ENCODE peak calls at places on chromosome 14, in four cellular contexts. One of them, this sample, is unnamed.

GRCh38 chr14:64757601-64758000 is 53.4 kb downstream of the PLEKHG3 start:
- DNase-seq in pancreas: peak; percentile 43
- DNase-seq in neuronal stem cell: no peak
- DNase-seq in HCT116: no peak
- DNase-seq in this sample: no peak

GRCh38 chr14:95683793-95684192 is 2.4 kb upstream of the TCL1B start:
- DNase-seq in neuronal stem cell: no peak
- DNase-seq in HCT116: peak; percentile 32
- DNase-seq in pancreas: no peak
- DNase-seq in this sample: no peak

GRCh38 chr14:90491221-90491867 is 94.5 kb downstream of the CALM1 start:
- DNase-seq in HCT116: no peak
- DNase-seq in neuronal stem cell: no peak
- DNase-seq in pancreas: no peak
- DNase-seq in this sample: peak; percentile 81

GRCh38 chr14:95871531-95871930 is 5.1 kb upstream of the TUNAR start:
- DNase-seq in pancreas: no peak
- DNase-seq in neuronal stem cell: no peak
- DNase-seq in HCT116: no peak
- DNase-seq in this sample: no peak

GRCh38 chr14:35934499-35934898 is 108.4 kb downstream of the BRMS1L start:
- DNase-seq in pancreas: no peak
- DNase-seq in neuronal stem cell: no peak
- DNase-seq in HCT116: no peak
- DNase-seq in this sample: no peak

GRCh38 chr14:21093769-21094681 is 4.4 kb downstream of the ZNF219 start:
- DNase-seq in pancreas: no peak
- DNase-seq in neuronal stem cell: peak; percentile 95
- DNase-seq in HCT116: no peak
- DNase-seq in this sample: no peak

GRCh38 chr14:81474156-81474492 is 59.5 kb downstream of the SEL1L start:
- DNase-seq in neuronal stem cell: no peak
- DNase-seq in pancreas: no peak
- DNase-seq in HCT116: no peak
- DNase-seq in this sample: no peak

GRCh38 chr14:71363961-71364360 is 456.7 kb downstream of the PCNX1 start:
- DNase-seq in pancreas: no peak
- DNase-seq in HCT116: no peak
- DNase-seq in neuronal stem cell: no peak
- DNase-seq in this sample: no peak

GRCh38 chr14:68561531-68562007 is 231.3 kb downstream of the ZFP36L1 start:
- DNase-seq in neuronal stem cell: no peak
- DNase-seq in pancreas: no peak
- DNase-seq in HCT116: no peak
- DNase-seq in this sample: no peak

GRCh38 chr14:75334191-75335051 is 55.8 kb downstream of the FOS start:
- DNase-seq in HCT116: no peak
- DNase-seq in pancreas: no peak
- DNase-seq in neuronal stem cell: no peak
- DNase-seq in this sample: no peak

GRCh38 chr14:91324606-91324950 is 80.1 kb upstream of the GPR68 start:
- DNase-seq in HCT116: no peak
- DNase-seq in pancreas: no peak
- DNase-seq in neuronal stem cell: no peak
- DNase-seq in this sample: no peak

GRCh38 chr14:68807987-68808386 is 15.1 kb upstream of the ZFP36L1 start:
- DNase-seq in pancreas: no peak
- DNase-seq in neuronal stem cell: no peak
- DNase-seq in HCT116: no peak
- DNase-seq in this sample: no peak

GRCh38 chr14:99224116-99224910 is 47.7 kb downstream of the BCL11B start:
- DNase-seq in neuronal stem cell: no peak
- DNase-seq in HCT116: peak; percentile 22
- DNase-seq in pancreas: no peak
- DNase-seq in this sample: no peak

GRCh38 chr14:67704018-67704417 is 2.3 kb downstream of the RDH12 start:
- DNase-seq in pancreas: no peak
- DNase-seq in HCT116: no peak
- DNase-seq in neuronal stem cell: no peak
- DNase-seq in this sample: no peak

GRCh38 chr14:91256661-91257060 is 12.2 kb upstream of the GPR68 start:
- DNase-seq in pancreas: no peak
- DNase-seq in neuronal stem cell: no peak
- DNase-seq in HCT116: no peak
- DNase-seq in this sample: no peak

GRCh38 chr14:101232340-101233015 is 328.8 kb upstream of the DIO3 start:
- DNase-seq in pancreas: no peak
- DNase-seq in neuronal stem cell: no peak
- DNase-seq in HCT116: no peak
- DNase-seq in this sample: no peak

GRCh38 chr14:34833545-34834523 is 41.3 kb downstream of the BAZ1A start:
- DNase-seq in pancreas: no peak
- DNase-seq in HCT116: no peak
- DNase-seq in neuronal stem cell: no peak
- DNase-seq in this sample: no peak

GRCh38 chr14:71231521-71232393 is 324.5 kb downstream of the PCNX1 start:
- DNase-seq in neuronal stem cell: no peak
- DNase-seq in HCT116: no peak
- DNase-seq in pancreas: no peak
- DNase-seq in this sample: no peak

GRCh38 chr14:101474563-101475467 is 86.5 kb upstream of the DIO3 start:
- DNase-seq in neuronal stem cell: no peak
- DNase-seq in pancreas: peak; percentile 42
- DNase-seq in HCT116: no peak
- DNase-seq in this sample: no peak

GRCh38 chr14:81125536-81125935 is 95.2 kb downstream of the GTF2A1 start:
- DNase-seq in pancreas: no peak
- DNase-seq in HCT116: no peak
- DNase-seq in neuronal stem cell: no peak
- DNase-seq in this sample: no peak

GRCh38 chr14:31582286-31582691 is 21.1 kb downstream of the NUBPL start:
- DNase-seq in neuronal stem cell: peak; percentile 30
- DNase-seq in HCT116: no peak
- DNase-seq in pancreas: no peak
- DNase-seq in this sample: no peak

GRCh38 chr14:54529811-54530210 is 20.1 kb downstream of the CGRRF1 start:
- DNase-seq in HCT116: no peak
- DNase-seq in pancreas: no peak
- DNase-seq in neuronal stem cell: no peak
- DNase-seq in this sample: no peak

GRCh38 chr14:30855345-30856037 is 18.9 kb upstream of the COCH start:
- DNase-seq in HCT116: no peak
- DNase-seq in pancreas: no peak
- DNase-seq in neuronal stem cell: no peak
- DNase-seq in this sample: no peak

GRCh38 chr14:54706768-54707167 is 139.8 kb downstream of the SAMD4A start:
- DNase-seq in neuronal stem cell: no peak
- DNase-seq in HCT116: no peak
- DNase-seq in pancreas: no peak
- DNase-seq in this sample: no peak

GRCh38 chr14:67887478-67887877 is 67.9 kb downstream of the RAD51B start:
- DNase-seq in neuronal stem cell: no peak
- DNase-seq in HCT116: no peak
- DNase-seq in pancreas: no peak
- DNase-seq in this sample: no peak

GRCh38 chr14:56181666-56182065 is 63.5 kb downstream of the PELI2 start:
- DNase-seq in neuronal stem cell: no peak
- DNase-seq in HCT116: no peak
- DNase-seq in pancreas: no peak
- DNase-seq in this sample: no peak

GRCh38 chr14:36069535-36069900 is 107.0 kb downstream of the PTCSC3 start:
- DNase-seq in pancreas: no peak
- DNase-seq in HCT116: peak; percentile 62
- DNase-seq in neuronal stem cell: peak; percentile 58
- DNase-seq in this sample: no peak

GRCh38 chr14:20866963-20867362 is 24.2 kb upstream of the RNASE3 start:
- DNase-seq in neuronal stem cell: no peak
- DNase-seq in pancreas: no peak
- DNase-seq in HCT116: peak; percentile 16
- DNase-seq in this sample: no peak

GRCh38 chr14:78700236-78700635 is 530.1 kb downstream of the NRXN3 start:
- DNase-seq in neuronal stem cell: no peak
- DNase-seq in HCT116: no peak
- DNase-seq in pancreas: no peak
- DNase-seq in this sample: no peak

GRCh38 chr14:32197919-32198318 is 3.9 kb upstream of the RNU6-7 start:
- DNase-seq in HCT116: no peak
- DNase-seq in pancreas: no peak
- DNase-seq in neuronal stem cell: no peak
- DNase-seq in this sample: no peak

GRCh38 chr14:61080591-61081010 is 99.6 kb downstream of the SLC38A6 start:
- DNase-seq in HCT116: no peak
- DNase-seq in pancreas: no peak
- DNase-seq in neuronal stem cell: no peak
- DNase-seq in this sample: no peak

GRCh38 chr14:90453401-90453951 is 56.6 kb downstream of the CALM1 start:
- DNase-seq in neuronal stem cell: no peak
- DNase-seq in HCT116: no peak
- DNase-seq in pancreas: no peak
- DNase-seq in this sample: no peak

GRCh38 chr14:50823763-50824636 is 7.0 kb downstream of the NIN start:
- DNase-seq in neuronal stem cell: no peak
- DNase-seq in HCT116: no peak
- DNase-seq in pancreas: no peak
- DNase-seq in this sample: no peak

GRCh38 chr14:50823051-50823762 is 7.8 kb downstream of the NIN start:
- DNase-seq in neuronal stem cell: no peak
- DNase-seq in pancreas: no peak
- DNase-seq in HCT116: no peak
- DNase-seq in this sample: no peak

GRCh38 chr14:50820786-50821185 is 10.2 kb downstream of the NIN start:
- DNase-seq in neuronal stem cell: no peak
- DNase-seq in pancreas: no peak
- DNase-seq in HCT116: no peak
- DNase-seq in this sample: no peak

GRCh38 chr14:50821471-50822464 is 9.2 kb downstream of the NIN start:
- DNase-seq in HCT116: no peak
- DNase-seq in pancreas: no peak
- DNase-seq in neuronal stem cell: no peak
- DNase-seq in this sample: no peak

DNA sequence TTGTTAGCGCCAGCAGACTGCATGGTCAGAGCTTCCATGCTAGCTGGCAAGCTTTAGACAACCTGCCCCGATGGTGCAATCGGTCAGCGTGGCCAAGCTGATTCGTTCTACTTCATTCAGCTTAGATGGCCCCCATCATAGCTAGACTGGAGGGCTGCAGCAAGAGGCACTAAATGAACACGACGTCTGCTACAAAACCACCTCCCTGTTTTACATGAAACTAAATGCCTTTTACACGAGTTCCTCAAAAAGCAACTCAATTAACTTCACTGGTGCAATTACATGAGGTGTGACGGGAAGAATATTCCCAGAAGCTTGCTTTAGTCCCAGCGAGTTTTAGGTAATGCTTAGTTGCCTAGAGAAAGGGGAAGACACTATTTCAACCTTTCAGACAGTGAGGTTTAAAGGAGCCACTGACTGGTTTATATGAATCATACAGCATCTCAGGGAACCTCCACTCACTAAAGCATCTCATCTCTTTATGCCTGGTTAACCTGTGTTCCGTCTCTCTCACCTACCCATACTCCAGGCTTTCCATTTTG is 8.4 kb downstream of the NIN start:
- DNase-seq in pancreas: no peak
- DNase-seq in HCT116: no peak
- DNase-seq in neuronal stem cell: no peak
- DNase-seq in this sample: no peak
- H3K27ac ChIP-seq in pancreas: no peak overlapping the region
- H3K27ac ChIP-seq in HCT116: no peak overlapping the region
- H3K27ac ChIP-seq in neuronal stem cell: no peak overlapping the region
- H3K27ac ChIP-seq in this sample: no peak overlapping the region

GRCh38 chr14:58398495-58398894 is 2.8 kb downstream of the TOMM20L start:
- DNase-seq in HCT116: no peak
- DNase-seq in neuronal stem cell: no peak
- DNase-seq in pancreas: no peak
- DNase-seq in this sample: no peak
- H3K27ac ChIP-seq in HCT116: no peak overlapping the region
- H3K27ac ChIP-seq in neuronal stem cell: no peak overlapping the region
- H3K27ac ChIP-seq in pancreas: no peak overlapping the region
- H3K27ac ChIP-seq in this sample: no peak overlapping the region

GRCh38 chr14:77119852-77120251 is 21.7 kb downstream of the ZDHHC22 start:
- DNase-seq in neuronal stem cell: no peak
- DNase-seq in HCT116: no peak
- DNase-seq in pancreas: no peak
- DNase-seq in this sample: no peak

GRCh38 chr14:77123381-77124344 is 17.9 kb downstream of the ZDHHC22 start:
- DNase-seq in pancreas: peak; percentile 86
- DNase-seq in neuronal stem cell: no peak
- DNase-seq in HCT116: peak; percentile 70
- DNase-seq in this sample: peak; percentile 79

GRCh38 chr14:77122555-77123125 is 19.0 kb downstream of the ZDHHC22 start:
- DNase-seq in pancreas: no peak
- DNase-seq in neuronal stem cell: no peak
- DNase-seq in HCT116: no peak
- DNase-seq in this sample: no peak

GRCh38 chr14:77124345-77125274 is 17.0 kb downstream of the ZDHHC22 start:
- DNase-seq in HCT116: no peak
- DNase-seq in pancreas: peak; percentile 88
- DNase-seq in neuronal stem cell: peak; percentile 40
- DNase-seq in this sample: peak; percentile 62

GRCh38 chr14:77120771-77121743 is 20.5 kb downstream of the ZDHHC22 start:
- DNase-seq in pancreas: no peak
- DNase-seq in neuronal stem cell: no peak
- DNase-seq in HCT116: no peak
- DNase-seq in this sample: peak; percentile 55
- H3K27ac ChIP-seq in pancreas: no peak overlapping the region
- H3K27ac ChIP-seq in neuronal stem cell: no peak overlapping the region
- H3K27ac ChIP-seq in HCT116: no peak overlapping the region
- H3K27ac ChIP-seq in this sample: peak overlapping the region; percentile 85

GRCh38 chr14:105484069-105484996 is 2.4 kb upstream of the CRIP1 start:
- DNase-seq in neuronal stem cell: no peak
- DNase-seq in HCT116: no peak
- DNase-seq in pancreas: no peak
- DNase-seq in this sample: no peak
- H3K27ac ChIP-seq in neuronal stem cell: no peak overlapping the region
- H3K27ac ChIP-seq in HCT116: no peak overlapping the region
- H3K27ac ChIP-seq in pancreas: no peak overlapping the region
- H3K27ac ChIP-seq in this sample: no peak overlapping the region

DNA sequence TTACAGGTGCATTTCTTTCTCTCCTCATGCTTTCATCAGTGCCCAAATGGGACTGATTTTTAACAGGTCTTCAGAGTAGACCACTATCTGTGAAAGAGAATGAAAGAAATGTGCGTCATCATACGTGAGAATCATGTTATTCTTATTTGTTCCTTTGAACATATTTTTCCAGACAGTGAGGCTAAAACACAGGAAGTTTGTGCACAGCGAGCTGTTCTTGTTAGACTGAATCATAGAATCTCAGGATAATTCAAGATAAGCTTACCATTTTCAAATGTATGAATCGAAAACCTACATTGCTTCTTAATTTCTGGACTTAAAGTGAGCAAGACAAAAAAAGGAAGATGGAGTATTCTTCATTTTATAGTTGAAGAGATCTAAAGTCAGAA is 383.1 kb downstream of the EGLN3 start:
- DNase-seq in HCT116: no peak
- DNase-seq in neuronal stem cell: no peak
- DNase-seq in pancreas: no peak
- DNase-seq in this sample: no peak
- H3K27ac ChIP-seq in HCT116: no peak overlapping the region
- H3K27ac ChIP-seq in neuronal stem cell: no peak overlapping the region
- H3K27ac ChIP-seq in pancreas: no peak overlapping the region
- H3K27ac ChIP-seq in this sample: peak overlapping the region; percentile 21